ENCODE peak calls at places on chromosomes 7 and 10, in eight cellular contexts. E is B cell; A is T-helper 17 cell; X is stimulated activated CD8-positive, alpha-beta memory T cell treated with anti-CD3 and anti-CD28 coated beads, Interleukin-7, amount 100 ng/mL, for 24 hours; K is T-helper 9 cell; H is T47D; T is fibroblast of the aortic adventitia; B is HuH-7.5. F is an unnamed sample.

GRCh38 chr7:127983804-127984332 is 47.4 kb downstream of the LRRC4 start:
- DNase-seq in X (no peak), A (no peak), E (no peak), T (peak), K (no peak), B (no peak), H (peak), F (no peak)

GRCh38 chr7:117230276-117231046 is 92.4 kb downstream of the WNT2 start:
- DNase-seq in B (no peak), T (peak), K (no peak), X (no peak), E (no peak), A (no peak), H (no peak), F (no peak)

GRCh38 chr7:40986351-40986873 is 716.5 kb downstream of the INHBA start:
- DNase-seq in T (peak), H (no peak), K (no peak), B (peak), X (no peak), A (no peak), E (no peak), F (no peak)

GRCh38 chr7:85716353-85716752 is 529.5 kb upstream of the SEMA3D start:
- DNase-seq in H (no peak), A (no peak), E (no peak), X (no peak), B (no peak), T (peak), K (no peak), F (no peak)

GRCh38 chr7:97016392-97017196 is 8.0 kb downstream of the DLX5 start:
- DNase-seq in X (no peak), K (no peak), E (no peak), T (no peak), B (peak), A (no peak), H (no peak), F (no peak)

GRCh38 chr10:75530337-75530736 is 98.9 kb downstream of the LRMDA start:
- DNase-seq in H (no peak), E (no peak), B (no peak), K (no peak), A (no peak), T (peak), X (no peak), F (no peak)

GRCh38 chr10:6177880-6178281 is 24.9 kb upstream of the PFKFB3 start:
- DNase-seq in B (no peak), X (no peak), K (no peak), A (no peak), T (no peak), H (no peak), E (no peak), F (no peak)

GRCh38 chr10:132200344-132201110 is 13.8 kb downstream of the DPYSL4 start:
- DNase-seq in H (no peak), B (no peak), K (no peak), A (no peak), T (no peak), X (no peak), E (peak), F (no peak)

GRCh38 chr7:148727501-148728278 is 29.0 kb downstream of the CUL1 start:
- DNase-seq in B (no peak), X (no peak), E (no peak), T (no peak), K (no peak), H (no peak), A (no peak), F (no peak)

GRCh38 chr7:31432831-31433340 is 81.0 kb upstream of the ITPRID1 start:
- DNase-seq in K (no peak), E (no peak), H (no peak), T (peak), X (no peak), A (no peak), B (no peak), F (no peak)

GRCh38 chr7:106358103-106358663 is 73.4 kb upstream of the NAMPT start:
- DNase-seq in A (no peak), K (no peak), H (no peak), X (no peak), E (no peak), B (no peak), T (peak), F (no peak)

GRCh38 chr7:75971961-75972763 is 22.2 kb downstream of the TMEM120A start:
- DNase-seq in E (no peak), H (peak), X (no peak), K (no peak), A (no peak), B (peak), T (peak), F (no peak)

GRCh38 chr10:112389147-112389822 is 15.4 kb downstream of the ACSL5 start:
- DNase-seq in X (peak), B (no peak), H (no peak), K (no peak), E (no peak), A (no peak), T (peak), F (no peak)

GRCh38 chr10:95480102-95480900 is 80.9 kb downstream of the SORBS1 start:
- DNase-seq in B (no peak), K (no peak), H (no peak), A (no peak), E (no peak), X (no peak), T (peak), F (no peak)

GRCh38 chr7:20561466-20561865 is 54.0 kb upstream of the ABCB5 start:
- DNase-seq in K (no peak), B (no peak), H (no peak), X (no peak), E (no peak), A (no peak), T (peak), F (no peak)

GRCh38 chr10:125451319-125451718 is 231.6 kb downstream of the TEX36 start:
- DNase-seq in X (no peak), T (no peak), A (no peak), E (no peak), K (no peak), B (no peak), H (no peak), F (no peak)